ENCODE peak calls at places on chromosomes 4 and X, in ten cellular contexts. W is Jurkat, Clone E6-1; K is activated naive CD8-positive, alpha-beta T cell treated with anti-CD3 and anti-CD28 coated beads, Interleukin-2, amount 10 ng/mL, durations not matched to agents 7 days and 5 days; B is central memory CD4-positive, alpha-beta T cell; Q is heart right ventricle; V is GM23248; N is astrocyte of the hippocampus; R is Right ventricle myocardium superior; U is stimulated activated CD4-positive, alpha-beta T cell treated with anti-CD3 and anti-CD28 coated beads, Interleukin-2, amount 100 ng/mL, for 24 hours; A is fibroblast of mammary gland. Z is an unnamed sample.
A peak's percentile ranks its signal among the peaks of the same experiment; 100 is the strongest.

GRCh38 chr4:103018391-103019318 is 850 bp downstream of the SLC9B1 start:
- DNase-seq in W (peak; percentile 16), K (no peak), B (peak; percentile 0), Q (no peak), V (peak; percentile 72), N (peak; percentile 3), R (no peak), U (peak; percentile 20), A (no peak), Z (no peak)

GRCh38 chr4:173878701-173879100 is 348.7 kb upstream of the HAND2 start:
- DNase-seq in W (no peak), K (no peak), B (no peak), Q (peak; percentile 13), V (peak; percentile 39), N (no peak), R (peak; percentile 44), U (no peak), A (peak; percentile 19), Z (no peak)

GRCh38 chrX:150063138-150063518 is 124.8 kb upstream of the EOLA2 start:
- DNase-seq in W (no peak), K (no peak), B (no peak), Q (no peak), V (no peak), N (no peak), R (no peak), U (no peak), A (no peak), Z (no peak)

GRCh38 chr4:27088491-27088890 is 227.8 kb downstream of the STIM2 start:
- DNase-seq in W (no peak), K (no peak), B (no peak), Q (no peak), V (no peak), N (no peak), R (no peak), U (no peak), A (no peak), Z (peak; percentile 49)

GRCh38 chr4:125283702-125284279 is 31.0 kb upstream of the FAT4 start:
- DNase-seq in W (peak; percentile 9), K (no peak), B (no peak), Q (no peak), V (peak; percentile 54), N (peak; percentile 48), R (no peak), U (no peak), A (peak; percentile 53), Z (peak; percentile 34)

GRCh38 chrX:119222932-119223331 is 13.2 kb upstream of the PGRMC1 start:
- DNase-seq in W (no peak), K (no peak), B (no peak), Q (no peak), V (no peak), N (no peak), R (no peak), U (no peak), A (no peak), Z (no peak)

GRCh38 chr4:106569151-106570029 is 200.8 kb upstream of the GIMD1 start:
- DNase-seq in W (no peak), K (no peak), B (no peak), Q (no peak), V (peak; percentile 53), N (peak; percentile 3), R (no peak), U (no peak), A (peak; percentile 32), Z (no peak)

GRCh38 chrX:21176927-21177571 is 197.2 kb upstream of the CNKSR2 start:
- DNase-seq in W (no peak), K (no peak), B (no peak), Q (no peak), V (peak; percentile 50), N (peak; percentile 24), R (no peak), U (no peak), A (peak; percentile 0), Z (peak; percentile 15)

GRCh38 chrX:40142417-40142816 is 44.7 kb upstream of the BCOR start:
- DNase-seq in W (no peak), K (no peak), B (no peak), Q (no peak), V (no peak), N (no peak), R (no peak), U (no peak), A (no peak), Z (peak; percentile 35)

GRCh38 chrX:123745511-123745910 is 12.7 kb upstream of the THOC2 start:
- DNase-seq in W (no peak), K (no peak), B (no peak), Q (no peak), V (no peak), N (no peak), R (no peak), U (no peak), A (no peak), Z (no peak)

GRCh38 chrX:55758033-55758432 is 40.5 kb downstream of the RRAGB start:
- DNase-seq in W (no peak), K (no peak), B (no peak), Q (no peak), V (no peak), N (no peak), R (no peak), U (no peak), A (peak; percentile 33), Z (no peak)

GRCh38 chr4:83011779-83012630 is 1.4 kb upstream of the LIN54 start:
- DNase-seq in W (peak; percentile 54), K (no peak), B (no peak), Q (peak; percentile 34), V (peak; percentile 70), N (peak; percentile 48), R (peak; percentile 48), U (peak; percentile 34), A (peak; percentile 24), Z (peak; percentile 38)

GRCh38 chrX:74449937-74450330 is 28.6 kb downstream of the SLC16A2 start:
- DNase-seq in W (no peak), K (no peak), B (no peak), Q (no peak), V (peak; percentile 81), N (peak; percentile 37), R (no peak), U (no peak), A (peak; percentile 64), Z (peak; percentile 84)

GRCh38 chr4:75412746-75413145 is 101.5 kb downstream of the RCHY1 start:
- DNase-seq in W (no peak), K (no peak), B (no peak), Q (no peak), V (no peak), N (no peak), R (no peak), U (no peak), A (no peak), Z (no peak)

GRCh38 chrX:134931550-134931949 is 59.2 kb upstream of the SMIM10 start:
- DNase-seq in W (no peak), K (no peak), B (no peak), Q (no peak), V (no peak), N (peak; percentile 3), R (no peak), U (no peak), A (no peak), Z (no peak)

GRCh38 chr4:140186651-140187315 is 32.8 kb upstream of the MAML3 start:
- DNase-seq in W (no peak), K (no peak), B (no peak), Q (no peak), V (peak; percentile 87), N (peak; percentile 81), R (no peak), U (no peak), A (peak; percentile 69), Z (peak; percentile 90)